ENCODE peak calls at places on chromosomes 3 and 15, in six cellular contexts. S is GM23248, K is PC-9, X is HCT116, Z is PC-3, V is GM23338. J is an unnamed sample. For H3K9me2, the result is how much of the 10 kb centered on the place peaks cover.

GRCh38 chr3:156463123-156463522 is 91.8 kb downstream of the SSR3 start:
- DNase-seq in S (no peak), K (no peak), X (no peak), Z (no peak), V (peak), J (no peak)

GRCh38 chr3:99504258-99504657 is 134.1 kb upstream of the COL8A1 start:
- DNase-seq in S (peak), K (no peak), X (no peak), Z (no peak), V (no peak), J (no peak)

GRCh38 chr15:64623347-64624024 is 151.9 kb downstream of the RBPMS2 start:
- DNase-seq in S (no peak), K (no peak), X (no peak), Z (no peak), V (no peak), J (no peak)

GRCh38 chr3:128188958-128189357 is 35.7 kb downstream of the EEFSEC start:
- DNase-seq in S (peak), K (no peak), X (no peak), Z (no peak), V (no peak), J (no peak)

GRCh38 chr3:182117583-182117982 is 405.9 kb downstream of the SOX2 start:
- DNase-seq in S (no peak), K (no peak), X (no peak), Z (no peak), V (no peak), J (no peak)

GRCh38 chr15:78264304-78265136 is at the start of gene DNAJA4:
- DNase-seq in S (peak), K (no peak), X (no peak), Z (no peak), V (peak), J (no peak)

GRCh38 chr3:182792901-182793662 is at the start of gene ATP11B:
- DNase-seq in S (peak), K (peak), X (peak), Z (peak), V (peak), J (peak)

GRCh38 chr3:150117076-150117475 is 146.4 kb upstream of the PFN2 start:
- DNase-seq in S (peak), K (no peak), X (no peak), Z (no peak), V (no peak), J (no peak)

GRCh38 chr3:113249111-113249510 is 37.8 kb downstream of the BOC start:
- DNase-seq in S (peak), K (no peak), X (no peak), Z (peak), V (no peak), J (no peak)

GRCh38 chr15:74129411-74130088 is 836 bp upstream of the ISLR2 start:
- DNase-seq in S (peak), K (no peak), X (no peak), Z (no peak), V (peak), J (no peak)
- H3K4me3 ChIP-seq in S (peak), K (no peak), X (no peak), Z (no peak), V (peak), J (no peak)

GRCh38 chr15:75176404-75176761 is 25.3 kb upstream of the C15orf39 start:
- DNase-seq in S (no peak), K (no peak), X (no peak), Z (no peak), V (no peak), J (no peak)
- H3K9me2 ChIP-seq in S (under half), K (under half), X (under half), Z (under half), V (under half), J (under half)

GRCh38 chr15:101371081-101371480 is 76.0 kb upstream of the SNRPA1 start:
- DNase-seq in S (no peak), K (no peak), X (no peak), Z (no peak), V (no peak), J (no peak)
- H3K4me3 ChIP-seq in S (no peak), K (no peak), X (no peak), Z (no peak), V (no peak), J (no peak)

GRCh38 chr3:16053794-16054193 is 120.7 kb upstream of the GALNT15 start:
- DNase-seq in S (peak), K (no peak), X (no peak), Z (no peak), V (no peak), J (no peak)
- H3K9me2 ChIP-seq in S (under half), K (under half), X (under half), Z (under half), V (under half), J (under half)

GRCh38 chr15:87547470-87548181 is 708.9 kb downstream of the NTRK3 start:
- DNase-seq in S (peak), K (no peak), X (no peak), Z (no peak), V (no peak), J (no peak)
- H3K4me3 ChIP-seq in S (no peak), K (no peak), X (no peak), Z (no peak), V (no peak), J (no peak)

DNA sequence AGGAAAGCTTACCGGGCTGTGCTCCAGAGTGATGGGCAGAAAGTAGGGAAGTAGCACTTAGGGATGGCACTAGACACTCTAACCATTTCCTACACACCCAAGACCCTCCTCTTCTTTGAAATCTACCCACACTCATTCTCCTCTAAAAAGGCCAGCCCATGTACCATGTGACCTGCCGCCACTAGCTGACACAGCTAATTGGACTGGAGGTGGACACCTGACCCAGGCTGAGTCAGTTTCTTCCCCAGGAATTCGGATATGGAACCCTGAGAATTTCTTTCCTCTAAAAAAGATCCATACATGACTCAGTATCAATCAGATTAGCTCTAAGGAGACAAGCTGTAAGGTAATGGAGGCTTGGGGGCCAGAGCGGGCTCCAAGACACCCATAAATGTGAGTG is 60.1 kb downstream of the DCLK3 start:
- DNase-seq in S (no peak), K (no peak), X (no peak), Z (no peak), V (no peak), J (no peak)
- H3K9me2 ChIP-seq in S (under half), K (under half), X (under half), Z (under half), V (under half), J (under half)

GRCh38 chr3:187973977-187974856 is 179.7 kb upstream of the LPP start:
- DNase-seq in S (no peak), K (no peak), X (no peak), Z (no peak), V (no peak), J (peak)

GRCh38 chr3:187977659-187978058 is 176.3 kb upstream of the LPP start:
- DNase-seq in S (no peak), K (no peak), X (no peak), Z (no peak), V (no peak), J (no peak)

GRCh38 chr3:187976361-187976900 is 177.5 kb upstream of the LPP start:
- DNase-seq in S (no peak), K (peak), X (no peak), Z (no peak), V (no peak), J (peak)

GRCh38 chr3:187974857-187975257 is 179.1 kb upstream of the LPP start:
- DNase-seq in S (no peak), K (no peak), X (no peak), Z (no peak), V (no peak), J (peak)

DNA sequence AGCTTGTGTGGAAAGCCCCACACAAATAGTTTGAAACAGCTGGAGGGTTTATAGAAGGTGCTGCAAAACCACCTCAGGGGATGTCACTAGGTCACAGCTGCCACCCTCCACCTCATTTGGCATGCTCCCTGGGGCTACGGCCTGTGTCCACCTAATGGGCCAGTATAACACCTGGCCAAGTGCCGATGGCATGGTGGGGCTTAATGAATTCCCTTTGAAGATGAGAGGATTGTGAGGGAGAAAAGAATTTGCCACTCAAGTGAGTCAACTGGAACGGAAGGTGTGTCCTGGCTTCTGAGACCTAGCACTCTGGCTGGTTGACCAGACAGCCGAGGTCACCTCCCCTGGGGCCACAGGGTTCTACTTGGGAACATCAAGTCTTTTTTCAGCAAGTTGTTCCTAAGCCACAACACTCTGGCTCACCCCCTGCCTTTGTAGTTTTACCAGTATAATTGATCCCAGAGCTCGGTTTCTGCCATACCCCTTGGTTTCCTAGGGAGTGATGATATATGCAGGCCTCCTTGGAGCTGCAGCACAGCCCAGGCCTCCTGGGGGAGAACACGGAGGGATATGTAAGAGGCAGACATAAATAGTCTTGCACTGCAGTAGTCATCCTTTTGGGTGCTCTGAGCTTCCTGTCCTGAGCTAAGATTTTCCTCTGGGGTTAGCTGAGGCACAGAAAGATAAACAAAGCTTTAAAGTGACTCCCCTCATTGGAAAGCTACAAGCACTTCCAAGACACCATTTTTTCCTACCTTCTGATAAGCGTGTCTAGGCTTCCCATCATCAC is 178.2 kb upstream of the LPP start:
- DNase-seq in S (peak), K (peak), X (peak), Z (no peak), V (no peak), J (peak)
- H3K4me3 ChIP-seq in S (no peak), K (no peak), X (no peak), Z (no peak), V (no peak), J (peak)

DNA sequence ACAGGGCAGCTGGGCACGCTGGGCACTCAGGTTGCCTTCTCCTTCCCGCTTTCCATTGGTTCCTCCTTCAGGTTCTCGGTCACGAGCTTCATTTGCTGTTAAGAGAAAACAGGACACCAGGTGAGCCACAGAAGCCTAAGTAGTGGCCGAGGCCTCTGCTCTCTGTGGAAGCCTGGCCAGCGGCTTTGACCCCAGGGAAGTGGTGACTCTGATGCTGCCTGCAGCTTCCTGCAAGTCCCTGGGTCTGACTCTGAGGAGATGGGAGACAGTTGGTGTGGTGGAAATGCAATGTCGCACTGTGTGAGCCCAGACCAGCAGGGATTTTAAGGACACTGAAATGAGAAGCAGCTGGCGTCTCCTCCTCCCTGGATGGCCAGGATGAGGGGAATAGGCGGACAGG is 80.5 kb downstream of the SNRK start:
- DNase-seq in S (no peak), K (no peak), X (no peak), Z (no peak), V (no peak), J (no peak)
- H3K9me2 ChIP-seq in S (under half), K (under half), X (under half), Z (under half), V (under half), J (under half)